ENCODE peak calls at places on chromosomes 11 and 22, in six cellular contexts. H is lower leg skin, M is fibroblast of villous mesenchyme, J is sigmoid colon, P is tibial nerve, A is nephron progenitor cell. D is an unnamed sample.

GRCh38 chr11:86245369-86246292 is 1.1 kb downstream of the EED start:
- DNase-seq in H (peak), M (peak), J (no peak), P (no peak), A (peak), D (no peak)

GRCh38 chr22:41830174-41830573 is 2.7 kb upstream of the SREBF2 start:
- DNase-seq in H (no peak), M (no peak), J (no peak), P (no peak), A (no peak), D (peak)

GRCh38 chr11:74777038-74777437 is 28.4 kb downstream of the RNF169 start:
- DNase-seq in H (no peak), M (no peak), J (no peak), P (no peak), A (no peak), D (no peak)

GRCh38 chr22:17213976-17214375 is 5.3 kb downstream of the ADA2 start:
- DNase-seq in H (no peak), M (no peak), J (peak), P (peak), A (peak), D (no peak)

GRCh38 chr11:2779499-2779980 is 79.7 kb upstream of the KCNQ1OT1 start:
- DNase-seq in H (no peak), M (no peak), J (no peak), P (no peak), A (no peak), D (peak)

GRCh38 chr11:3914807-3915206 is 59.3 kb downstream of the STIM1 start:
- DNase-seq in H (no peak), M (peak), J (no peak), P (no peak), A (no peak), D (no peak)

GRCh38 chr11:27088353-27088752 is 47.7 kb downstream of the BBOX1 start:
- DNase-seq in H (no peak), M (peak), J (no peak), P (no peak), A (no peak), D (no peak)

GRCh38 chr11:67002921-67003411 is 20.0 kb upstream of the SYT12 start:
- DNase-seq in H (no peak), M (no peak), J (no peak), P (no peak), A (no peak), D (no peak)

GRCh38 chr22:31230155-31230870 is 18.2 kb downstream of the LIMK2 start:
- DNase-seq in H (no peak), M (peak), J (no peak), P (peak), A (no peak), D (no peak)

GRCh38 chr11:100777736-100778135 is 90.6 kb downstream of the ARHGAP42 start:
- DNase-seq in H (no peak), M (no peak), J (no peak), P (no peak), A (no peak), D (no peak)

GRCh38 chr11:102253018-102253775 is 64.1 kb upstream of the BIRC3 start:
- DNase-seq in H (no peak), M (no peak), J (no peak), P (no peak), A (no peak), D (no peak)

GRCh38 chr11:73949246-73949645 is 1.6 kb upstream of the DNAJB13 start:
- DNase-seq in H (no peak), M (no peak), J (peak), P (no peak), A (no peak), D (no peak)

GRCh38 chr11:29255401-29255800 is 761.4 kb downstream of the KCNA4 start:
- DNase-seq in H (no peak), M (no peak), J (no peak), P (no peak), A (no peak), D (no peak)

GRCh38 chr22:30245181-30245984 is 1.2 kb downstream of the LIF start:
- DNase-seq in H (no peak), M (no peak), J (no peak), P (no peak), A (peak), D (no peak)

GRCh38 chr11:58561394-58562102 is 14.1 kb downstream of the LPXN start:
- DNase-seq in H (no peak), M (peak), J (no peak), P (no peak), A (no peak), D (no peak)

GRCh38 chr22:35301370-35301874 is 1.7 kb downstream of the TOM1 start:
- DNase-seq in H (peak), M (peak), J (peak), P (peak), A (no peak), D (no peak)

GRCh38 chr11:113242767-113243397 is 71.5 kb upstream of the TTC12 start:
- DNase-seq in H (no peak), M (peak), J (no peak), P (peak), A (no peak), D (no peak)

GRCh38 chr11:130180491-130180890 is 20.9 kb downstream of the ST14 start:
- DNase-seq in H (no peak), M (no peak), J (no peak), P (no peak), A (no peak), D (no peak)

GRCh38 chr11:32562839-32563599 is 20.6 kb upstream of the EIF3M start:
- DNase-seq in H (no peak), M (peak), J (no peak), P (no peak), A (peak), D (no peak)

GRCh38 chr11:112961146-112961668 is at the start of gene NCAM1:
- DNase-seq in H (peak), M (peak), J (peak), P (peak), A (peak), D (peak)

GRCh38 chr22:42856179-42856864 is 751 bp downstream of the ARFGAP3 start:
- DNase-seq in H (peak), M (peak), J (peak), P (peak), A (peak), D (peak)

GRCh38 chr11:69643646-69644045 is 2.7 kb downstream of the CCND1 start:
- DNase-seq in H (no peak), M (no peak), J (no peak), P (no peak), A (no peak), D (no peak)

GRCh38 chr11:65743928-65744698 is 23.5 kb upstream of the RNASEH2C start:
- DNase-seq in H (no peak), M (peak), J (no peak), P (no peak), A (peak), D (no peak)

GRCh38 chr11:131354251-131354701 is 16.1 kb upstream of the NTM start:
- DNase-seq in H (no peak), M (no peak), J (no peak), P (no peak), A (no peak), D (no peak)

GRCh38 chr11:36056160-36056751 is 112.4 kb downstream of the LDLRAD3 start:
- DNase-seq in H (no peak), M (peak), J (no peak), P (no peak), A (peak), D (no peak)

GRCh38 chr22:44898236-44898635 is 111.6 kb downstream of the PHF21B start:
- DNase-seq in H (no peak), M (no peak), J (no peak), P (no peak), A (no peak), D (no peak)

GRCh38 chr11:65899356-65900124 is 648 bp downstream of the FOSL1 start:
- DNase-seq in H (no peak), M (peak), J (peak), P (no peak), A (peak), D (no peak)

GRCh38 chr11:36239636-36240035 is 49.6 kb downstream of the COMMD9 start:
- DNase-seq in H (no peak), M (no peak), J (no peak), P (no peak), A (no peak), D (no peak)

GRCh38 chr11:68315581-68315920 is 3.2 kb downstream of the LRP5 start:
- DNase-seq in H (no peak), M (no peak), J (no peak), P (no peak), A (no peak), D (no peak)

GRCh38 chr22:40955516-40955915 is 4.3 kb downstream of the RBX1 start:
- DNase-seq in H (no peak), M (peak), J (no peak), P (no peak), A (no peak), D (no peak)

GRCh38 chr11:44313701-44314489 is 4.0 kb upstream of the ALX4 start:
- DNase-seq in H (no peak), M (no peak), J (no peak), P (no peak), A (no peak), D (no peak)

GRCh38 chr11:12727556-12728070 is 53.4 kb downstream of the TEAD1 start:
- DNase-seq in H (no peak), M (peak), J (no peak), P (no peak), A (no peak), D (no peak)

GRCh38 chr11:123645576-123645975 is 8.8 kb downstream of the SCN3B start:
- DNase-seq in H (no peak), M (no peak), J (no peak), P (no peak), A (no peak), D (no peak)

GRCh38 chr22:41563051-41563711 is 2.4 kb downstream of the CSDC2 start:
- DNase-seq in H (no peak), M (peak), J (no peak), P (no peak), A (no peak), D (no peak)

GRCh38 chr11:72352859-72353551 is 81.3 kb downstream of the CLPB start:
- DNase-seq in H (no peak), M (peak), J (no peak), P (peak), A (peak), D (no peak)

GRCh38 chr11:24372491-24372890 is 124.4 kb upstream of the LUZP2 start:
- DNase-seq in H (no peak), M (no peak), J (no peak), P (no peak), A (no peak), D (no peak)

GRCh38 chr11:122229611-122230386 is 113.8 kb upstream of the BLID start:
- DNase-seq in H (no peak), M (no peak), J (no peak), P (no peak), A (peak), D (no peak)

GRCh38 chr11:65133724-65134123 is 595 bp downstream of the SYVN1 start:
- DNase-seq in H (no peak), M (no peak), J (peak), P (peak), A (no peak), D (no peak)

GRCh38 chr11:6385046-6385777 is 5.1 kb upstream of the SMPD1 start:
- DNase-seq in H (no peak), M (no peak), J (no peak), P (no peak), A (no peak), D (no peak)

DNA sequence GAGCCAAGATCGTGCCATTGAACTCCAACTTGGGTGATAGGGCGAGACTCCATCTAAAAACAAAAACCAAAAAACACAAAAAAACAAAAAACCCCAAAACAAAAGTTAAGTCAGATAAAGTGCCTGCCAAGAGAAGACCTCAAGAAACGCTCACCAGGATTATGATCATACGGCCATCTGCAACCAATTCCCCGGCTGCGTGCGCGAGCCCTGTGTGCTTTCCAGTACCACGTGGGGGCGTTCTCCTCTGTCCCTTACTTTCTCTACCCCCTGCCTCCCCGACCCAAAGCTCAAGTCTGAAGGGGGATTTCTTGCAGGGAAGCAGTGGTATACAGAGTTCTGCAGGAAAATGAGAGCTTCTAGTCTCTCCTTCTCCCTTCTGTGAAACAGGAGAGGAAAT is 10.5 kb upstream of the RPS19BP1 start:
- DNase-seq in H (no peak), M (peak), J (no peak), P (no peak), A (peak), D (no peak)
- TF ChIP-seq CTCF in H (no peak), M (peak), J (no peak), P (no peak), A (peak), D (peak)

DNA sequence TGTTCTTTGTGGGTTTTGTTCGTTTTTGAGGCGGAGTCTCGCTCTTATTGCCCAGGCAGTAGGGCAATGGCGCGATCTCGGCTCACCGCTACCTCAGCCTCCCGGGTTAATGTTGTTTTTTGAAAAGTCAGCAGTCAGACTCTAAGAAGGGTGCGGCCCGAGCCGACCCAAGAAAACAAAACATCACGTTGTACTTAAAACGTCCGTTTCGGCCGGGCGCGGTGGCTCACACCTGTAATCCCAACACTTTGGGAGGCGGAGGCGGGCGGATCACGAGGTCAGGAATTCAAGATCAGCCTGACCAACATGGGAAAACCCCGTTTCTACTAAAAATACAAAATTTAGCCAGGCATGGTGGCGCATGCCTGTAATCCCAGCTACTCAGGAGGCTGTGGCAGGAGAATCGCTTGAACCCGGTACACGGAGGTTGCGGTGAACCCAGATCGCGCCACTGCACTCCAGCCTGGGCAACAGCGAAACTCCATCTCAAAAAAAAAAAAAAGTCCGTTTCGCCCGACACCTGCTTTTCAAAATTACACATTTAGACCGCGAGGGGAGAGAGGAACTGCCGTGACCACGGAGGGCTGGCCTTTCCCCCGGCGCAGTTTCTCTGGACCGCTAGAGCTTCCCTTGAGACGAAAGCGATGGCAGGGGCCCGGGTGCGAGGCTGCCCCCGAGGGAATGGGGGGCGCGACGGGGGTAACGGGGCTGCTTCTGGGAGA is 636 bp downstream of the CD59 start:
- DNase-seq in H (no peak), M (peak), J (no peak), P (peak), A (no peak), D (no peak)
- TF ChIP-seq CTCF in H (no peak), M (no peak), J (no peak), P (no peak), A (no peak), D (peak)

DNA sequence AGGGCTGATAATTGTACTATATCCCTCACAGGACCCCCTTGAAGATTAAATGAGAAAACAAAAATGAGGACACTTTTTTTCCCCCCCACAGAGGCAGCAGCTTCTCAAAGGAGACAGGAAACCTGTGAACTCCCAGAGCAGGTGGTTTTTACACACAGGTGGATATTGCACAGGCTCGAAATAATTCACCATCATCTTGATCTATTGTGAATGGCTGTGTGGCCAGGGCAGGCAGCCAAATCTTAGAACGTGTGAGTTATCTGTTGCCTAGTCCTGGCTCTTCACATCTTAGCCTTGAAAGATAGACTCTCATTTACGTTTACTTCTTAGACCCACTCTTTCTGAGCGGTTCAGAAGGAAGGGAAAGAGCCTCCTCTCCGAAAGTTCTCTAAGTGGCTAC is 23.5 kb downstream of the PPFIBP2 start:
- DNase-seq in H (no peak), M (no peak), J (no peak), P (no peak), A (no peak), D (no peak)
- TF ChIP-seq CTCF in H (no peak), M (no peak), J (no peak), P (no peak), A (no peak), D (no peak)

GRCh38 chr11:57001674-57002401 is 13.1 kb downstream of the OR5AK2 start:
- DNase-seq in H (no peak), M (peak), J (no peak), P (no peak), A (no peak), D (no peak)
- TF ChIP-seq CTCF in H (no peak), M (peak), J (no peak), P (no peak), A (peak), D (peak)

GRCh38 chr11:77104727-77105126 is 2.1 kb downstream of the OMP start:
- DNase-seq in H (no peak), M (peak), J (no peak), P (no peak), A (no peak), D (no peak)

GRCh38 chr11:77103319-77103718 is 679 bp downstream of the OMP start:
- DNase-seq in H (no peak), M (no peak), J (no peak), P (no peak), A (no peak), D (no peak)

GRCh38 chr11:77100166-77101042 is 2.2 kb upstream of the OMP start:
- DNase-seq in H (no peak), M (no peak), J (peak), P (no peak), A (no peak), D (peak)

GRCh38 chr11:77102246-77103210 is at the start of gene OMP:
- DNase-seq in H (no peak), M (no peak), J (no peak), P (no peak), A (no peak), D (peak)

DNA sequence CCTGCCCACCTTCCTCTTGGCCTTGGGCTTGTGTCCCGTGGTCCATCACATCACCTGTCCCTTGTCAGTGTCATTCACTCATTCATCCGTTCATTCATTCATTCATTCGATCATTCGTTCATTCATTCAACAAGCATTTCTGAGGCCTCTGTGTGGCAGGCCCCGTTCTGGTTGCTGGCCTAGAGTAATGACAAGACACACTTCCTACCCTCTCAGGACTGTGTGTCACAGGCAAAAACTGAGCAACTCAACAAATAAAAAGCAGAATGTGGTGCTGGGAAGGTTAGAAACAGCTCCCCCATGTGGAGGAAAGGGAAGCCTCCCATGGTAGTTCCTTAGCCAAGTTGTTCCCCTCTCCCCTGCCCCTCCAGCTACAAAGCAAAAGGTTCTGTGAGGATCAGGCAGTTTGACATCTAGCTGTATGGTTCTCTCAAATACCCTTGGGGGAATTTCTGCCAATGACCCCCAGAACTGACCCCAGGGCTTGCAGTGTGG is 1.6 kb upstream of the OMP start:
- DNase-seq in H (no peak), M (peak), J (no peak), P (no peak), A (no peak), D (no peak)
- TF ChIP-seq CTCF in H (no peak), M (peak), J (no peak), P (no peak), A (peak), D (peak)

GRCh38 chr11:61958590-61958989 is 8.4 kb downstream of the BEST1 start:
- DNase-seq in H (peak), M (no peak), J (no peak), P (no peak), A (no peak), D (no peak)
- TF ChIP-seq CTCF in H (no peak), M (no peak), J (no peak), P (no peak), A (no peak), D (no peak)